ENCODE peak calls at places on chromosomes 2 and 18, in six cellular contexts. M, E, X, T, G and U are unnamed samples.

GRCh38 chr2:156088598-156088997 is 243.9 kb downstream of the NR4A2 start:
- DNase-seq in M (no peak), E (no peak), X (no peak), T (no peak), G (no peak), U (no peak)

GRCh38 chr2:190819835-190820234 is 60.8 kb upstream of the GLS start:
- DNase-seq in M (no peak), E (no peak), X (no peak), T (no peak), G (no peak), U (no peak)

GRCh38 chr2:143720093-143720664 is 591.0 kb downstream of the ARHGAP15 start:
- DNase-seq in M (no peak), E (no peak), X (no peak), T (no peak), G (no peak), U (no peak)

GRCh38 chr2:131567891-131568290 is 40.2 kb downstream of the CCDC74A start:
- DNase-seq in M (no peak), E (no peak), X (no peak), T (no peak), G (no peak), U (no peak)

GRCh38 chr2:43443317-43443716 is 152.5 kb downstream of the THADA start:
- DNase-seq in M (no peak), E (no peak), X (no peak), T (no peak), G (no peak), U (no peak)

GRCh38 chr18:22921762-22922161 is 11.4 kb upstream of the RBBP8 start:
- DNase-seq in M (no peak), E (no peak), X (no peak), T (no peak), G (no peak), U (no peak)

GRCh38 chr2:26590960-26591618 is 50.1 kb downstream of the CIB4 start:
- DNase-seq in M (peak; percentile 27), E (no peak), X (no peak), T (no peak), G (no peak), U (no peak)

GRCh38 chr2:208213508-208214120 is 23.8 kb upstream of the C2orf80 start:
- DNase-seq in M (no peak), E (no peak), X (no peak), T (no peak), G (no peak), U (no peak)

GRCh38 chr2:47251404-47251675 is 96.2 kb upstream of the STPG4 start:
- DNase-seq in M (no peak), E (no peak), X (no peak), T (no peak), G (no peak), U (no peak)

GRCh38 chr18:7457276-7457675 is 109.8 kb upstream of the PTPRM start:
- DNase-seq in M (no peak), E (no peak), X (no peak), T (no peak), G (no peak), U (no peak)

GRCh38 chr2:142875642-142876041 is 1.8 kb upstream of the KYNU start:
- DNase-seq in M (no peak), E (no peak), X (no peak), T (no peak), G (no peak), U (no peak)

GRCh38 chr18:78859686-78860085 is 119.9 kb upstream of the SALL3 start:
- DNase-seq in M (no peak), E (no peak), X (no peak), T (no peak), G (no peak), U (no peak)

GRCh38 chr2:71379086-71379485 is 47.5 kb downstream of the ZNF638 start:
- DNase-seq in M (no peak), E (no peak), X (no peak), T (no peak), G (no peak), U (no peak)

GRCh38 chr2:46188041-46188715 is 109.0 kb upstream of the EPAS1 start:
- DNase-seq in M (no peak), E (no peak), X (no peak), T (no peak), G (no peak), U (no peak)

GRCh38 chr2:168948621-168949212 is 47.6 kb downstream of the G6PC2 start:
- DNase-seq in M (no peak), E (no peak), X (no peak), T (no peak), G (no peak), U (no peak)

GRCh38 chr2:168060956-168061750 is 186.2 kb downstream of the STK39 start:
- DNase-seq in M (no peak), E (no peak), X (no peak), T (no peak), G (no peak), U (no peak)

GRCh38 chr18:79246309-79247108 is 149.2 kb upstream of the NFATC1 start:
- DNase-seq in M (peak; percentile 72), E (peak; percentile 44), X (peak; percentile 71), T (peak; percentile 8), G (peak; percentile 81), U (peak; percentile 77)

GRCh38 chr18:58541789-58542425 is 87.0 kb downstream of the ALPK2 start:
- DNase-seq in M (no peak), E (no peak), X (no peak), T (peak; percentile 56), G (no peak), U (no peak)

GRCh38 chr2:96144481-96145027 is 686 bp downstream of the DUSP2 start:
- DNase-seq in M (peak; percentile 66), E (no peak), X (no peak), T (no peak), G (no peak), U (no peak)

GRCh38 chr2:103464831-103465230 is 703.0 kb downstream of the TMEM182 start:
- DNase-seq in M (no peak), E (no peak), X (no peak), T (no peak), G (no peak), U (no peak)

GRCh38 chr2:147826615-147827375 is 18.0 kb upstream of the ACVR2A start:
- DNase-seq in M (no peak), E (no peak), X (no peak), T (no peak), G (no peak), U (no peak)
- TF ChIP-seq CTCF in M (no peak), E (no peak), X (no peak), T (no peak), G (no peak), U (no peak)

DNA sequence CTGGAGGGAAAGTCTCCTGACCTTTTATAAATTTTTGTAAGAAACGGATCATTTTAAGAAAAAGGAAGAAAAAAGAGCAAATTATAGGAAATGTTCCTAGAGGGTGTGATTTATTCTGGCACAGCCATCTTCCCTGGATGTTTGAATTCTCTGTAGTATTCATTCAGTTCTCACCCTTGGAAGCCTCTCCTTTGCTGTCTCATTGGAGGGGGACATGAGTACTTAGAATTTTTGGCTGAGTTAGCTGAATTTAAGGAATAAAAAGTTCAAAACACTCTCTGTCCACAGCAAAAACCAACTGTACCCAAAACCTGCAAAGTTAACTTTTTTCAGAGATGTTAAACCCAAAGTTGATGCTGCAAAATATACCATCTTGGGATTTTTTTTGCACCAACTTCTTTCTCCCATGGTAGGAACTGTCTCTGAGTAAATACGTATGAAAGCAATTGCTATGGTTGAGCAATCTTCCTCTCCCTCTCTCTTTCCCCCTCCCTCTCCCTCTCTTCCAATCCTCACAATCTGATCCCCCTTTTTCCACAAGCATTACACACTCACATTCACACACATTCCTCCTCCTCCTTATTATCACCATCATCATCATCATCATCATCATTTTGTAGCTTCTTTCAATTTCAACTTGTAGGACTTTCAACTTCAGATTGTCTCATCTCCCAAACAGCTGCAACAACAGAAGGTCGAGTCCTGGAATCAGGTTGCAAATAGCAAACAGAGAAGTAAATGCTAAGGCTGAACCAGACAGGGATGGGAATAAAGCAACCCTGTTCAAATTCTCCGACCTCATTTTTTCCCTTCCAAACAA is 183.7 kb downstream of the GFPT1 start:
- DNase-seq in M (no peak), E (no peak), X (no peak), T (no peak), G (no peak), U (no peak)
- H3K4me1 ChIP-seq in M (no peaks in the 10 kb centered on the region), E (no peaks in the 10 kb centered on the region), X (peaks cover 14% of the 10 kb centered on the region), T (peaks cover 4% of the 10 kb centered on the region), G (peaks cover 20% of the 10 kb centered on the region), U (no peaks in the 10 kb centered on the region)

DNA sequence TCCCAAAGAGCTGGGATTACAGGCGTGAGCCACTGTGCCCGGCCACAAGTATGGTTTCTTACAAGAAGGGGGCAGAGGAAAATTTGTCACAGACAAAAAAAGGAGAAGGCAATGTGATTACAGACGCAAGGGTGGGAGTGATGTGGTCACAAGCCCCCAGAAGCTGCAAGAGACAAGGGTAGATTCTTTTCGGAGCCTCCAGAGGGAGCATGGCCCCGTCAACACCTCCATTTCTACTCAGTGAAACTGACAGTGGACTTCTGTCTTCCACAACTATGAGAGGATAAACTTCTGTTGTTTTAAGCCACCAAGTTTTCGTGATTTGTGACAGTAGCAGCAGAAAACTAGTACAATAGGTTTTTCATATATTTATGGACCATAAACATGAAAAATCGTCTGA is 2.1 kb upstream of the TCF7L1 start:
- DNase-seq in M (no peak), E (no peak), X (no peak), T (no peak), G (no peak), U (no peak)
- TF ChIP-seq CTCF in M (no peak), E (no peak), X (peak; percentile 67), T (peak; percentile 24), G (peak; percentile 35), U (no peak)

GRCh38 chr2:240573516-240574385 is 5.5 kb downstream of the RNPEPL1 start:
- DNase-seq in M (peak; percentile 59), E (no peak), X (peak; percentile 13), T (no peak), G (no peak), U (no peak)
- H3K4me1 ChIP-seq in M (no peaks in the 10 kb centered on the region), E (peaks cover 34% of the 10 kb centered on the region), X (peaks cover 37% of the 10 kb centered on the region), T (peaks cover 13% of the 10 kb centered on the region), G (peaks cover 30% of the 10 kb centered on the region), U (peaks cover 3% of the 10 kb centered on the region)

DNA sequence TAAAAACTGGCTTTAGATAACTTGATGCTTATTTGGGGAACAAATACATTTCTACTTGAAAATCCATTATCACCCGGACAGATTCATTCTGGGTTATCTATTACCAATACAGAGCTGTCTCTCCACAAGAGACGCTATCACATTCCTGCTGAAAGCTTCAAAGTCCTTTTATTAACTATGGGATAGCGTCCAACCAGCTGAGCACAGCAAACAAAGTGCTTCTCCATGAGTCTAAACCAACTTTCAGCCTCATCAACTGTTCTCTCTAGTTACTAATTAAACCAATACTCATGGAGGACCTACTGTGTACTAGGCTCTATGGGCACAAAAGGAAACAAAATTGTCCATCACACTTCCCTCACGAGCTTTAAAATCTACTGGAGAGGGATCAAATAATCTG is 132.8 kb downstream of the L3MBTL4 start:
- DNase-seq in M (no peak), E (no peak), X (no peak), T (no peak), G (no peak), U (no peak)
- TF ChIP-seq CTCF in M (no peak), E (no peak), X (no peak), T (no peak), G (no peak), U (no peak)

DNA sequence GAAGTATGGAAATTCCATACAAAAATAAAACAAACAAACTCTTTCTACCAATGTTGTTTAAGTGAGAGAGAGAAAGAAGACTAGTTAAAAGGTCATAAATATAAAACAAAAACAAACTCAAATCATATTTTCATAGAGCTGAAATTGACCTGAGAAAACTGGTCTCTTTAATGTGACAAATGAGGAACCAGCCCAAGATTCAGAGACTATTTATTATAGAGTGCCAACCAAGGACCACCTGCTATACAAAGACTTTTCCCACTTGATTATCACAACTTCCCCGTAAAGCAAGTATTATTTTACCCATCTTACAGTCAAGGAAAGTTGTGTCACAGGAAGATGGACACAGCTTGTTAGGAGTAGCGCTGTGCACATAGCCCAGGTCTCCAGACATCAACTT is 13.3 kb downstream of the ANKRD44 start:
- DNase-seq in M (no peak), E (no peak), X (no peak), T (no peak), G (no peak), U (no peak)
- H3K4me1 ChIP-seq in M (no peaks in the 10 kb centered on the region), E (peaks cover 100% of the 10 kb centered on the region), X (peaks cover 21% of the 10 kb centered on the region), T (peaks cover 7% of the 10 kb centered on the region), G (peaks cover 25% of the 10 kb centered on the region), U (peaks cover 14% of the 10 kb centered on the region)